ENCODE peak calls at places on chromosomes 7 and 10, in five cellular contexts. F, A, E, N and J are unnamed samples.
A peak's percentile ranks its signal among the peaks of the same experiment; 100 is the strongest.

GRCh38 chr7:69781412-69781846 is 183.2 kb downstream of the AUTS2 start:
- DNase-seq in F (no peak), A (no peak), E (no peak), N (peak; percentile 80), J (no peak)

GRCh38 chr10:104309980-104310978 is 28.0 kb downstream of the ITPRIP start:
- DNase-seq in F (no peak), A (peak; percentile 60), E (no peak), N (no peak), J (no peak)

GRCh38 chr10:103651783-103652476 is 158.4 kb downstream of the NEURL1 start:
- DNase-seq in F (no peak), A (no peak), E (no peak), N (no peak), J (no peak)

GRCh38 chr10:5525581-5526271 is 965 bp downstream of the CALML3 start:
- DNase-seq in F (no peak), A (no peak), E (no peak), N (no peak), J (no peak)

GRCh38 chr10:27359792-27360320 is 119.3 kb upstream of the ACBD5 start:
- DNase-seq in F (no peak), A (no peak), E (no peak), N (no peak), J (no peak)

GRCh38 chr7:150665882-150666281 is 19.6 kb upstream of the GIMAP2 start:
- DNase-seq in F (no peak), A (no peak), E (no peak), N (no peak), J (no peak)

GRCh38 chr7:54985405-54986360 is 33.1 kb upstream of the EGFR start:
- DNase-seq in F (no peak), A (peak; percentile 73), E (no peak), N (peak; percentile 76), J (no peak)

GRCh38 chr10:70592186-70592735 is 10.3 kb downstream of the PRF1 start:
- DNase-seq in F (no peak), A (no peak), E (no peak), N (no peak), J (no peak)

GRCh38 chr10:103614511-103615158 is 121.1 kb downstream of the NEURL1 start:
- DNase-seq in F (no peak), A (no peak), E (no peak), N (no peak), J (no peak)

GRCh38 chr10:27223964-27224363 is 16.6 kb downstream of the ACBD5 start:
- DNase-seq in F (no peak), A (peak; percentile 40), E (no peak), N (peak; percentile 13), J (peak; percentile 46)

DNA sequence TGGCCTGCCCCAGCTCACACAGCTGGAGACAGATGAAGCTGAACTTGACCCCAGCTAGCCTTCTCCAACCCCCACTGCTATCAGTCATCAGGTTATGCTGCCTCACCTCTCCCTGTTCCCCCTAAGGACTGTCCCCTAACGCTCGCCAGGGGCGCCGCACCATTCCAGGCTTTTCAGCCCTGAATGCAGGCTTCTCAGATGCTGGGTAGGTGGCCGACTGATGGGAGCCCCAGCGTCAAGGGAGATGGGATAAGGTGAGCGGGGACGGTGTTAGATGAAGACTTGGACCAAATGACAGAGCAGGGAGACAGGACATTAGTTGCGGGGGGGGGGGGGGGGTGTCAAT is 15.8 kb upstream of the OPALIN start:
- DNase-seq in F (no peak), A (no peak), E (peak; percentile 13), N (no peak), J (peak; percentile 52)
- H3K4me2 ChIP-seq in F (peak overlapping the region; percentile 98), A (peak overlapping the region; percentile 25), E (peak overlapping the region; percentile 69), N (peak overlapping the region; percentile 88), J (peak overlapping the region; percentile 65)

GRCh38 chr7:18494821-18495408 is 634 bp upstream of the HDAC9 start:
- DNase-seq in F (no peak), A (peak; percentile 49), E (no peak), N (no peak), J (no peak)

GRCh38 chr7:18497800-18498199 is 2.3 kb downstream of the HDAC9 start:
- DNase-seq in F (no peak), A (no peak), E (no peak), N (no peak), J (no peak)

GRCh38 chr7:18495412-18496335 is at the start of gene HDAC9:
- DNase-seq in F (peak; percentile 67), A (peak; percentile 64), E (no peak), N (no peak), J (peak; percentile 66)

GRCh38 chr7:18497082-18497481 is 1.5 kb downstream of the HDAC9 start:
- DNase-seq in F (no peak), A (no peak), E (no peak), N (no peak), J (no peak)

DNA sequence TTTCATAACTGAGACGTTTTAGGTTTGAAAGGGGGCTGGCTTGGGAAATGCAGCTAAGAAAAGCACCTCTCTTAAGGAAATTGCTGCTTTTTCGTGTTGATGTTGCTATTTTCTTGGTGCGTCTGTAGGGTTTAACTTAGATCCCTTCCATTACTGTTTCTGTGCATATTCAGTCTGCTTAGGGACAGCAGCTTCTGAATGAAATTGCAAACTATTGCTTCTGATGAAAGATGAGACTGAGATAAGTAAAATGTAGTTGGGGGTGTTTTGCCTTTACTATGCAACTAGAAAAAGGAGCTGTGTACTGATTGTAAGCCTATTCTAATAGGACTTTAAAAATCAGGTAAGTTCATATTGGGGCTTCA is 769 bp downstream of the HDAC9 start:
- DNase-seq in F (no peak), A (peak; percentile 18), E (no peak), N (no peak), J (no peak)
- H2BK12ac ChIP-seq in F (no peak overlapping the region), A (no peak overlapping the region), E (peak overlapping the region; percentile 52), N (no peak overlapping the region), J (no peak overlapping the region)

GRCh38 chr7:30143748-30144251 is 9.0 kb downstream of the MTURN start:
- DNase-seq in F (no peak), A (no peak), E (no peak), N (no peak), J (no peak)

GRCh38 chr7:30139836-30140384 is 5.1 kb downstream of the MTURN start:
- DNase-seq in F (no peak), A (no peak), E (no peak), N (no peak), J (no peak)

GRCh38 chr7:30140456-30140855 is 5.7 kb downstream of the MTURN start:
- DNase-seq in F (no peak), A (no peak), E (no peak), N (no peak), J (no peak)

GRCh38 chr7:30142710-30143109 is 7.9 kb downstream of the MTURN start:
- DNase-seq in F (no peak), A (peak; percentile 15), E (no peak), N (peak; percentile 23), J (no peak)

DNA sequence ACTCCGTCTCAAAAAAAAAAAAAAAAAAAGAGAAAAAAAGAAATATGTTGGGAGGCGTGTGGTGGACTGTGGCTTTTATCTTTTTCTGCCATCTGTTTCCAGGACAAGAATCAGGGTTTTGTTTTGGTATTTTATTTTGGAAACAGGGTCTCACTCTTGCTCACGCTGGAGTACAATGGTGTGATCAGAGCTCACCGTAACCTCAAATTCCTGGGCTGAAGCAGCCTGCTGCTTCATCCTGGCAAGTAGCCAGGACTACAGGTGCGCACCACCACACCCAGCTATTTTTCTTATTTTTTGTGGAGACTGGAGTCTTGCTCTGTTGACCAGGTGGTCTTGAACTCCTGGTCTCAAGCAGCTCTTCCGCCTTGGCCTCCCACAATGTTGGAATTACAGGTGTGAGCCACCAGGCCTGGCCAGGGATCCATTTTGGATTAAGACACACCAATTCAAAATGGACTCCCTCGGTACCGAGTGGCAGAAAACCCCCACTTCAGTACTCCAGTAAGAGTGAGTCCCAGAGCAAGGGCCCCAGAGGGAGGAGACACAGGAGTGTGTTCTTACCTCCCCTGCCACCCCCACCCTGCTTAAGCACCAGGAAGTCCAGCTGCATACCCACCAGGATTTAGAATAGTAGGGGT is 6.7 kb downstream of the MTURN start:
- DNase-seq in F (no peak), A (no peak), E (no peak), N (no peak), J (no peak)
- H2AK5ac ChIP-seq in F (no peak overlapping the region), A (no peak overlapping the region), E (no peak overlapping the region), N (no peak overlapping the region), J (no peak overlapping the region)

GRCh38 chr10:133442967-133443924 is 10.5 kb upstream of the SCART1 start:
- DNase-seq in F (no peak), A (no peak), E (no peak), N (no peak), J (no peak)
- H3K4me2 ChIP-seq in F (no peak overlapping the region), A (no peak overlapping the region), E (no peak overlapping the region), N (no peak overlapping the region), J (no peak overlapping the region)